ENCODE peak calls at places on chromosome 10, in ten cellular contexts. P, T, Y, X, B, S, U, I, C and Q are unnamed samples. For H3K9me3 and H3K4me1, the result is how much of the 10 kb centered on the place peaks cover.

GRCh38 chr10:72086466-72087391 is 1.6 kb downstream of the SPOCK2 start:
- DNase-seq in P (peak), Y (peak), U (peak), T (peak), B (peak), I (no peak), S (peak), X (no peak), C (no peak), Q (no peak)

GRCh38 chr10:73251683-73252444 is 580 bp downstream of the MRPS16 start:
- DNase-seq in C (no peak), Y (no peak), S (no peak), T (peak), P (peak), I (no peak), U (no peak), X (peak), B (peak), Q (no peak)

GRCh38 chr10:101923212-101923611 is 79.6 kb upstream of the KCNIP2 start:
- DNase-seq in Y (no peak), U (no peak), P (no peak), B (no peak), T (peak), C (no peak), S (no peak), I (no peak), X (no peak), Q (no peak)

GRCh38 chr10:7108141-7108540 is 302.7 kb downstream of the SFMBT2 start:
- DNase-seq in Y (no peak), T (no peak), P (no peak), X (no peak), I (no peak), C (no peak), U (no peak), B (no peak), S (no peak), Q (no peak)

GRCh38 chr10:101897633-101898032 is 54.0 kb upstream of the KCNIP2 start:
- DNase-seq in X (peak), I (no peak), U (no peak), B (no peak), T (no peak), S (no peak), C (no peak), P (peak), Y (no peak), Q (no peak)

GRCh38 chr10:75971402-75972211 is 540.2 kb downstream of the LRMDA start:
- DNase-seq in T (no peak), X (peak), C (no peak), Y (no peak), U (no peak), S (no peak), I (no peak), P (peak), B (no peak), Q (no peak)

GRCh38 chr10:50210876-50211275 is 40.4 kb downstream of the ASAH2 start:
- DNase-seq in C (no peak), P (no peak), B (no peak), Y (no peak), S (no peak), X (no peak), I (no peak), U (no peak), T (no peak), Q (no peak)

GRCh38 chr10:98886686-98887085 is 349.0 kb downstream of the HPSE2 start:
- DNase-seq in Y (no peak), X (peak), S (no peak), C (no peak), U (no peak), T (no peak), I (peak), B (no peak), P (no peak), Q (no peak)

GRCh38 chr10:110993024-110993693 is 73.8 kb downstream of the SHOC2 start:
- DNase-seq in P (peak), X (peak), C (no peak), S (no peak), T (peak), B (no peak), U (no peak), I (peak), Y (no peak), Q (peak)

GRCh38 chr10:114472874-114473248 is 68.6 kb upstream of the AFAP1L2 start:
- DNase-seq in B (no peak), X (no peak), C (no peak), I (no peak), Y (no peak), P (no peak), U (no peak), S (no peak), T (no peak), Q (no peak)

GRCh38 chr10:128540806-128541739 is 414.9 kb upstream of the MKI67 start:
- DNase-seq in P (no peak), I (no peak), S (no peak), B (peak), U (no peak), T (no peak), C (no peak), X (no peak), Y (no peak), Q (no peak)

GRCh38 chr10:102335184-102335583 is 60.3 kb upstream of the NFKB2 start:
- DNase-seq in B (no peak), Y (no peak), I (no peak), C (peak), S (peak), T (no peak), P (peak), U (no peak), X (no peak), Q (no peak)

GRCh38 chr10:90197766-90198165 is 496.4 kb downstream of the KIF20B start:
- DNase-seq in S (no peak), I (peak), U (no peak), P (peak), T (no peak), B (no peak), X (peak), C (no peak), Y (no peak), Q (no peak)

GRCh38 chr10:37856881-37857286 is 526 bp downstream of the ZNF248 start:
- DNase-seq in C (no peak), P (no peak), X (peak), S (no peak), T (peak), I (no peak), U (peak), Y (no peak), B (no peak), Q (no peak)

GRCh38 chr10:126618466-126618865 is 52.0 kb downstream of the C10orf90 start:
- DNase-seq in Y (no peak), S (no peak), P (peak), C (no peak), B (no peak), I (no peak), U (no peak), X (no peak), T (no peak), Q (no peak)

GRCh38 chr10:98087309-98087708 is 47.1 kb upstream of the R3HCC1L start:
- DNase-seq in S (no peak), P (no peak), C (no peak), I (no peak), Y (no peak), B (no peak), X (no peak), U (no peak), T (no peak), Q (no peak)

GRCh38 chr10:63935705-63936104 is 414.5 kb downstream of the REEP3 start:
- DNase-seq in Y (no peak), T (no peak), P (no peak), C (no peak), U (no peak), B (no peak), X (no peak), S (no peak), I (no peak), Q (no peak)

GRCh38 chr10:97676770-97677581 is 10.1 kb downstream of the AVPI1 start:
- DNase-seq in S (no peak), U (no peak), Y (no peak), I (peak), X (peak), C (peak), P (peak), T (peak), B (peak), Q (no peak)

GRCh38 chr10:73798087-73798486 is 12.7 kb downstream of the ZSWIM8 start:
- DNase-seq in I (no peak), T (no peak), Y (no peak), C (no peak), X (no peak), B (no peak), S (no peak), P (no peak), U (peak), Q (no peak)

GRCh38 chr10:99551158-99551557 is 18.4 kb downstream of the NKX2-3 start:
- DNase-seq in B (peak), X (peak), C (no peak), S (no peak), U (no peak), Y (no peak), I (peak), T (no peak), P (peak), Q (no peak)

GRCh38 chr10:88493676-88494483 is 89.2 kb downstream of the RNLS start:
- DNase-seq in U (no peak), I (no peak), P (peak), S (no peak), C (no peak), B (no peak), Y (no peak), T (no peak), X (peak), Q (no peak)

GRCh38 chr10:92124524-92125168 is 166.2 kb downstream of the CPEB3 start:
- DNase-seq in P (peak), Y (no peak), S (peak), T (no peak), C (peak), X (peak), U (no peak), B (no peak), I (peak), Q (no peak)

GRCh38 chr10:85548038-85548437 is 818.6 kb downstream of the GRID1 start:
- DNase-seq in I (peak), U (no peak), S (no peak), Y (no peak), B (peak), X (peak), C (no peak), T (peak), P (peak), Q (peak)

GRCh38 chr10:13823046-13823711 is 236.4 kb downstream of the PRPF18 start:
- DNase-seq in Y (no peak), P (no peak), X (no peak), S (no peak), C (no peak), I (no peak), T (no peak), B (peak), U (no peak), Q (no peak)

GRCh38 chr10:110006358-110007170 is 1.2 kb upstream of the ADD3 start:
- DNase-seq in U (no peak), T (no peak), Y (no peak), S (peak), P (peak), B (peak), X (peak), I (peak), C (peak), Q (peak)

GRCh38 chr10:33333260-33334169 is 952 bp downstream of the NRP1 start:
- DNase-seq in C (no peak), P (peak), S (no peak), X (no peak), I (peak), U (no peak), T (peak), B (no peak), Y (no peak), Q (no peak)

GRCh38 chr10:131859341-131860020 is 41.3 kb upstream of the PPP2R2D start:
- DNase-seq in C (no peak), Y (no peak), X (no peak), T (no peak), P (peak), B (no peak), S (peak), U (peak), I (no peak), Q (peak)

GRCh38 chr10:72242675-72243074 is 26.6 kb upstream of the ASCC1 start:
- DNase-seq in C (peak), I (no peak), P (peak), B (no peak), T (no peak), Y (no peak), U (peak), S (peak), X (peak), Q (peak)

GRCh38 chr10:21724695-21725371 is 190.8 kb downstream of the MLLT10 start:
- DNase-seq in U (peak), C (peak), S (peak), T (peak), I (peak), Y (no peak), P (peak), X (peak), B (peak), Q (peak)

GRCh38 chr10:123517376-123517775 is 148.8 kb upstream of the GPR26 start:
- DNase-seq in C (no peak), T (no peak), B (no peak), X (no peak), U (no peak), Y (no peak), P (no peak), S (peak), I (no peak), Q (no peak)

GRCh38 chr10:119209736-119210355 is 2.5 kb downstream of the GRK5 start:
- DNase-seq in U (no peak), C (no peak), S (peak), Y (no peak), X (peak), B (no peak), P (no peak), T (no peak), I (no peak), Q (no peak)

GRCh38 chr10:4902571-4903011 is 60.6 kb upstream of the AKR1C1 start:
- DNase-seq in P (peak), T (peak), U (no peak), I (peak), X (peak), Y (no peak), B (no peak), S (no peak), C (no peak), Q (no peak)

GRCh38 chr10:5871596-5871995 is 18.1 kb downstream of the ANKRD16 start:
- DNase-seq in P (no peak), B (no peak), X (peak), U (no peak), I (no peak), T (no peak), S (no peak), C (no peak), Y (no peak), Q (no peak)

GRCh38 chr10:110398419-110399162 is 93.9 kb upstream of the SMNDC1 start:
- DNase-seq in P (peak), U (no peak), T (no peak), C (peak), I (peak), B (peak), X (peak), Y (no peak), S (peak), Q (peak)

GRCh38 chr10:132364594-132364970 is 32.4 kb upstream of the PWWP2B start:
- DNase-seq in X (no peak), Y (no peak), S (peak), C (no peak), P (peak), B (no peak), I (no peak), U (peak), T (no peak), Q (no peak)

GRCh38 chr10:85454386-85454785 is 912.2 kb downstream of the GRID1 start:
- DNase-seq in X (no peak), C (no peak), S (no peak), U (no peak), P (no peak), T (no peak), B (no peak), Y (no peak), I (no peak), Q (no peak)

GRCh38 chr10:12907651-12908050 is 93.9 kb downstream of the CCDC3 start:
- DNase-seq in C (no peak), T (no peak), I (no peak), S (no peak), X (peak), P (no peak), B (no peak), Y (no peak), U (no peak), Q (no peak)

GRCh38 chr10:93652857-93653256 is 40.5 kb downstream of the PDE6C start:
- DNase-seq in S (no peak), X (peak), C (no peak), Y (no peak), B (no peak), U (no peak), P (peak), T (no peak), I (peak), Q (no peak)

GRCh38 chr10:60576130-60577069 is 186.7 kb upstream of the ANK3 start:
- DNase-seq in Y (no peak), T (no peak), P (no peak), S (no peak), B (no peak), U (no peak), I (no peak), C (no peak), X (no peak), Q (no peak)
- H3K4me3 ChIP-seq in Y (no peak), T (no peak), P (no peak), S (no peak), B (no peak), U (no peak), I (no peak), C (no peak), X (no peak), Q (no peak)

GRCh38 chr10:133467286-133467911 is 13.7 kb downstream of the SCART1 start:
- DNase-seq in S (peak), X (no peak), I (no peak), U (no peak), B (no peak), P (no peak), T (no peak), Y (no peak), C (peak), Q (no peak)
- H3K9me3 ChIP-seq in S (under half), X (under half), I (under half), U (under half), B (under half), P (under half), T (under half), Y (under half), C (under half), Q (under half)

DNA sequence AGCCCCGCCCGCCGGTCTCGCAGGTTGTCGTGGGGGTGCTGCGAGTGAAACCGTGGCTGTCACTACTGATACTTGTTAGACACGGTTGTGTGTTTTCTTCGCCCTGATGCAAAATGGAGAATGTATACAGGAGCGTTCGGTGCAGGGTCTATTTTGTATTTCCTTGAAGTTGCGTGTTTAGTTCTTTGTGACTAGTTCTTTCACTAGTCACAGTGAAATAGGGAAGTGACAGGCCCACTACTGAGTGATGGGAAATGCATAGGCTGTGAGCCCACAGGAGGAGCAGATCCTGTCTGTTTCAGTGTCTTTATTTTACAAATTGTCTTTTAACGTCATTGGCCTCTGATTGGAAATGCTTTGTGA is 675 bp downstream of the ABRAXAS2 start:
- DNase-seq in X (no peak), B (no peak), Y (no peak), C (no peak), U (no peak), S (no peak), P (peak), I (no peak), T (peak), Q (no peak)
- H3K4me1 ChIP-seq in X (under half), B (under half), Y (under half), C (under half), U (under half), S (under half), P (under half), I (under half), T (under half), Q (under half)

GRCh38 chr10:79049931-79050895 is 18.6 kb upstream of the ZMIZ1 start:
- DNase-seq in I (no peak), T (no peak), C (no peak), B (no peak), S (peak), P (peak), U (peak), Y (no peak), X (no peak), Q (no peak)

GRCh38 chr10:79046326-79046725 is 22.4 kb upstream of the ZMIZ1 start:
- DNase-seq in C (no peak), B (no peak), S (peak), T (no peak), X (no peak), P (no peak), U (no peak), Y (no peak), I (no peak), Q (no peak)

GRCh38 chr10:79048639-79049550 is 19.9 kb upstream of the ZMIZ1 start:
- DNase-seq in T (no peak), U (peak), C (no peak), P (no peak), X (no peak), B (no peak), S (peak), Y (no peak), I (no peak), Q (no peak)

GRCh38 chr10:79046991-79047874 is 21.5 kb upstream of the ZMIZ1 start:
- DNase-seq in T (peak), U (peak), Y (no peak), I (no peak), C (no peak), X (no peak), P (no peak), B (no peak), S (peak), Q (no peak)

GRCh38 chr10:79047875-79048638 is 20.7 kb upstream of the ZMIZ1 start:
- DNase-seq in P (no peak), U (peak), Y (peak), X (no peak), C (no peak), B (no peak), S (peak), T (peak), I (no peak), Q (no peak)
- H3K4me3 ChIP-seq in P (no peak), U (no peak), Y (peak), X (no peak), C (no peak), B (no peak), S (no peak), T (peak), I (no peak), Q (no peak)